ENCODE peak calls at places on chromosome 16, in five cellular contexts. One of them, this sample, is unnamed.

GRCh38 chr16:87163637-87164036 is 153.6 kb downstream of the C16orf95 start:
- DNase-seq in CD4-positive, alpha-beta T cell: no peak
- DNase-seq in stimulated activated CD8-positive, alpha-beta memory T cell treated with anti-CD3 and anti-CD28 coated beads, Interleukin-4, amount 100 ng/mL, for 48 hours: no peak
- DNase-seq in KBM-7: peak; percentile 9
- DNase-seq in stimulated activated CD4-positive, alpha-beta T cell treated with anti-CD3 and anti-CD28 coated beads, Interleukin-15, amount 100 ng/mL, for 24 hours: no peak
- DNase-seq in this sample: no peak

GRCh38 chr16:4597174-4597573 is 17.5 kb downstream of the UBALD1 start:
- DNase-seq in KBM-7: no peak
- DNase-seq in stimulated activated CD4-positive, alpha-beta T cell treated with anti-CD3 and anti-CD28 coated beads, Interleukin-15, amount 100 ng/mL, for 24 hours: no peak
- DNase-seq in CD4-positive, alpha-beta T cell: no peak
- DNase-seq in stimulated activated CD8-positive, alpha-beta memory T cell treated with anti-CD3 and anti-CD28 coated beads, Interleukin-4, amount 100 ng/mL, for 48 hours: no peak
- DNase-seq in this sample: no peak

GRCh38 chr16:30527635-30528178 is 1.3 kb upstream of the ZNF768 start:
- DNase-seq in KBM-7: peak; percentile 81
- DNase-seq in CD4-positive, alpha-beta T cell: no peak
- DNase-seq in stimulated activated CD4-positive, alpha-beta T cell treated with anti-CD3 and anti-CD28 coated beads, Interleukin-15, amount 100 ng/mL, for 24 hours: no peak
- DNase-seq in stimulated activated CD8-positive, alpha-beta memory T cell treated with anti-CD3 and anti-CD28 coated beads, Interleukin-4, amount 100 ng/mL, for 48 hours: no peak
- DNase-seq in this sample: no peak

GRCh38 chr16:89924298-89924924 is 1.3 kb downstream of the TUBB3 start:
- DNase-seq in KBM-7: peak; percentile 48
- DNase-seq in stimulated activated CD4-positive, alpha-beta T cell treated with anti-CD3 and anti-CD28 coated beads, Interleukin-15, amount 100 ng/mL, for 24 hours: peak; percentile 37
- DNase-seq in CD4-positive, alpha-beta T cell: peak; percentile 32
- DNase-seq in stimulated activated CD8-positive, alpha-beta memory T cell treated with anti-CD3 and anti-CD28 coated beads, Interleukin-4, amount 100 ng/mL, for 48 hours: peak; percentile 50
- DNase-seq in this sample: no peak

GRCh38 chr16:69880640-69881133 is 70.4 kb upstream of the CLEC18A start:
- DNase-seq in KBM-7: no peak
- DNase-seq in CD4-positive, alpha-beta T cell: no peak
- DNase-seq in stimulated activated CD4-positive, alpha-beta T cell treated with anti-CD3 and anti-CD28 coated beads, Interleukin-15, amount 100 ng/mL, for 24 hours: no peak
- DNase-seq in stimulated activated CD8-positive, alpha-beta memory T cell treated with anti-CD3 and anti-CD28 coated beads, Interleukin-4, amount 100 ng/mL, for 48 hours: no peak
- DNase-seq in this sample: no peak

GRCh38 chr16:65722429-65722828 is 600.6 kb upstream of the CDH11 start:
- DNase-seq in stimulated activated CD8-positive, alpha-beta memory T cell treated with anti-CD3 and anti-CD28 coated beads, Interleukin-4, amount 100 ng/mL, for 48 hours: no peak
- DNase-seq in stimulated activated CD4-positive, alpha-beta T cell treated with anti-CD3 and anti-CD28 coated beads, Interleukin-15, amount 100 ng/mL, for 24 hours: no peak
- DNase-seq in CD4-positive, alpha-beta T cell: no peak
- DNase-seq in KBM-7: no peak
- DNase-seq in this sample: no peak

GRCh38 chr16:72092832-72093447 is 480 bp downstream of the TXNL4B start:
- DNase-seq in KBM-7: peak; percentile 51
- DNase-seq in stimulated activated CD4-positive, alpha-beta T cell treated with anti-CD3 and anti-CD28 coated beads, Interleukin-15, amount 100 ng/mL, for 24 hours: peak; percentile 15
- DNase-seq in stimulated activated CD8-positive, alpha-beta memory T cell treated with anti-CD3 and anti-CD28 coated beads, Interleukin-4, amount 100 ng/mL, for 48 hours: peak; percentile 28
- DNase-seq in CD4-positive, alpha-beta T cell: no peak
- DNase-seq in this sample: no peak

GRCh38 chr16:29802416-29802935 is 3.9 kb upstream of the MAZ start:
- DNase-seq in KBM-7: no peak
- DNase-seq in CD4-positive, alpha-beta T cell: no peak
- DNase-seq in stimulated activated CD8-positive, alpha-beta memory T cell treated with anti-CD3 and anti-CD28 coated beads, Interleukin-4, amount 100 ng/mL, for 48 hours: no peak
- DNase-seq in stimulated activated CD4-positive, alpha-beta T cell treated with anti-CD3 and anti-CD28 coated beads, Interleukin-15, amount 100 ng/mL, for 24 hours: no peak
- DNase-seq in this sample: no peak

GRCh38 chr16:8958344-8958808 is 5.3 kb downstream of the USP7 start:
- DNase-seq in CD4-positive, alpha-beta T cell: peak; percentile 15
- DNase-seq in KBM-7: peak; percentile 70
- DNase-seq in stimulated activated CD4-positive, alpha-beta T cell treated with anti-CD3 and anti-CD28 coated beads, Interleukin-15, amount 100 ng/mL, for 24 hours: peak; percentile 49
- DNase-seq in stimulated activated CD8-positive, alpha-beta memory T cell treated with anti-CD3 and anti-CD28 coated beads, Interleukin-4, amount 100 ng/mL, for 48 hours: no peak
- DNase-seq in this sample: no peak

GRCh38 chr16:48609453-48610023 is 442 bp downstream of the N4BP1 start:
- DNase-seq in KBM-7: no peak
- DNase-seq in CD4-positive, alpha-beta T cell: peak; percentile 42
- DNase-seq in stimulated activated CD4-positive, alpha-beta T cell treated with anti-CD3 and anti-CD28 coated beads, Interleukin-15, amount 100 ng/mL, for 24 hours: peak; percentile 70
- DNase-seq in stimulated activated CD8-positive, alpha-beta memory T cell treated with anti-CD3 and anti-CD28 coated beads, Interleukin-4, amount 100 ng/mL, for 48 hours: peak; percentile 68
- DNase-seq in this sample: no peak

GRCh38 chr16:23729503-23730424 is 16.7 kb upstream of the ERN2 start:
- DNase-seq in CD4-positive, alpha-beta T cell: no peak
- DNase-seq in KBM-7: peak; percentile 48
- DNase-seq in stimulated activated CD4-positive, alpha-beta T cell treated with anti-CD3 and anti-CD28 coated beads, Interleukin-15, amount 100 ng/mL, for 24 hours: no peak
- DNase-seq in stimulated activated CD8-positive, alpha-beta memory T cell treated with anti-CD3 and anti-CD28 coated beads, Interleukin-4, amount 100 ng/mL, for 48 hours: no peak
- DNase-seq in this sample: no peak

GRCh38 chr16:61179571-61179970 is 856.7 kb downstream of the CDH8 start:
- DNase-seq in stimulated activated CD8-positive, alpha-beta memory T cell treated with anti-CD3 and anti-CD28 coated beads, Interleukin-4, amount 100 ng/mL, for 48 hours: no peak
- DNase-seq in KBM-7: no peak
- DNase-seq in stimulated activated CD4-positive, alpha-beta T cell treated with anti-CD3 and anti-CD28 coated beads, Interleukin-15, amount 100 ng/mL, for 24 hours: no peak
- DNase-seq in CD4-positive, alpha-beta T cell: no peak
- DNase-seq in this sample: no peak

GRCh38 chr16:67244387-67245188 is 2.7 kb downstream of the FHOD1 start:
- DNase-seq in KBM-7: peak; percentile 89
- DNase-seq in CD4-positive, alpha-beta T cell: peak; percentile 72
- DNase-seq in stimulated activated CD8-positive, alpha-beta memory T cell treated with anti-CD3 and anti-CD28 coated beads, Interleukin-4, amount 100 ng/mL, for 48 hours: peak; percentile 85
- DNase-seq in stimulated activated CD4-positive, alpha-beta T cell treated with anti-CD3 and anti-CD28 coated beads, Interleukin-15, amount 100 ng/mL, for 24 hours: peak; percentile 87
- DNase-seq in this sample: no peak

GRCh38 chr16:65875362-65876199 is 490.9 kb upstream of the CDH5 start:
- DNase-seq in stimulated activated CD8-positive, alpha-beta memory T cell treated with anti-CD3 and anti-CD28 coated beads, Interleukin-4, amount 100 ng/mL, for 48 hours: no peak
- DNase-seq in stimulated activated CD4-positive, alpha-beta T cell treated with anti-CD3 and anti-CD28 coated beads, Interleukin-15, amount 100 ng/mL, for 24 hours: no peak
- DNase-seq in KBM-7: no peak
- DNase-seq in CD4-positive, alpha-beta T cell: no peak
- DNase-seq in this sample: no peak

GRCh38 chr16:68200120-68200783 is 35.7 kb downstream of the ESRP2 start:
- DNase-seq in CD4-positive, alpha-beta T cell: no peak
- DNase-seq in stimulated activated CD4-positive, alpha-beta T cell treated with anti-CD3 and anti-CD28 coated beads, Interleukin-15, amount 100 ng/mL, for 24 hours: no peak
- DNase-seq in stimulated activated CD8-positive, alpha-beta memory T cell treated with anti-CD3 and anti-CD28 coated beads, Interleukin-4, amount 100 ng/mL, for 48 hours: no peak
- DNase-seq in KBM-7: no peak
- DNase-seq in this sample: no peak

GRCh38 chr16:79740153-79740720 is 139.7 kb upstream of the MAF start:
- DNase-seq in KBM-7: no peak
- DNase-seq in stimulated activated CD4-positive, alpha-beta T cell treated with anti-CD3 and anti-CD28 coated beads, Interleukin-15, amount 100 ng/mL, for 24 hours: no peak
- DNase-seq in CD4-positive, alpha-beta T cell: no peak
- DNase-seq in stimulated activated CD8-positive, alpha-beta memory T cell treated with anti-CD3 and anti-CD28 coated beads, Interleukin-4, amount 100 ng/mL, for 48 hours: no peak
- DNase-seq in this sample: no peak

GRCh38 chr16:71796501-71796900 is 12.1 kb downstream of the AP1G1 start:
- DNase-seq in stimulated activated CD4-positive, alpha-beta T cell treated with anti-CD3 and anti-CD28 coated beads, Interleukin-15, amount 100 ng/mL, for 24 hours: no peak
- DNase-seq in stimulated activated CD8-positive, alpha-beta memory T cell treated with anti-CD3 and anti-CD28 coated beads, Interleukin-4, amount 100 ng/mL, for 48 hours: no peak
- DNase-seq in CD4-positive, alpha-beta T cell: no peak
- DNase-seq in KBM-7: no peak
- DNase-seq in this sample: no peak

GRCh38 chr16:67302076-67302475 is 22.7 kb downstream of the PLEKHG4 start:
- DNase-seq in stimulated activated CD8-positive, alpha-beta memory T cell treated with anti-CD3 and anti-CD28 coated beads, Interleukin-4, amount 100 ng/mL, for 48 hours: no peak
- DNase-seq in KBM-7: no peak
- DNase-seq in CD4-positive, alpha-beta T cell: no peak
- DNase-seq in stimulated activated CD4-positive, alpha-beta T cell treated with anti-CD3 and anti-CD28 coated beads, Interleukin-15, amount 100 ng/mL, for 24 hours: no peak
- DNase-seq in this sample: no peak

GRCh38 chr16:66605177-66605999 is 884 bp downstream of the CMTM3 start:
- DNase-seq in KBM-7: no peak
- DNase-seq in stimulated activated CD8-positive, alpha-beta memory T cell treated with anti-CD3 and anti-CD28 coated beads, Interleukin-4, amount 100 ng/mL, for 48 hours: peak; percentile 53
- DNase-seq in CD4-positive, alpha-beta T cell: peak; percentile 30
- DNase-seq in stimulated activated CD4-positive, alpha-beta T cell treated with anti-CD3 and anti-CD28 coated beads, Interleukin-15, amount 100 ng/mL, for 24 hours: peak; percentile 56
- DNase-seq in this sample: no peak